ENCODE peak calls at places on chromosomes 6 and 20, in seven cellular contexts. V is A549, Z is lower lobe of right lung, B is fibroblast of lung, N is mucosa of descending colon, G is psoas muscle, Y is colonic mucosa. E is an unnamed sample. For H3K4me1, the result is how much of the 10 kb centered on the place peaks cover.

GRCh38 chr20:2751347-2751867 is 49.0 kb downstream of the CPXM1 start:
- DNase-seq in V (no peak), Y (peak), Z (no peak), G (no peak), N (peak), B (no peak), E (no peak)

GRCh38 chr6:38436726-38437465 is 202.8 kb downstream of the BTBD9 start:
- DNase-seq in G (no peak), Y (no peak), B (peak), N (no peak), V (no peak), Z (no peak), E (peak)

GRCh38 chr6:134425521-134426316 is 107.8 kb upstream of the SGK1 start:
- DNase-seq in Y (no peak), Z (no peak), G (no peak), B (no peak), V (no peak), N (no peak), E (no peak)

GRCh38 chr6:72245565-72245964 is 359.2 kb downstream of the RIMS1 start:
- DNase-seq in N (no peak), B (peak), Z (no peak), G (no peak), V (no peak), Y (no peak), E (no peak)

GRCh38 chr20:61691978-61692377 is 373.7 kb downstream of the TAF4 start:
- DNase-seq in G (no peak), B (no peak), V (no peak), Z (no peak), N (no peak), Y (no peak), E (no peak)

GRCh38 chr6:43076093-43076927 is at the start of gene PTK7:
- DNase-seq in Y (peak), N (peak), G (no peak), B (peak), Z (peak), V (no peak), E (peak)

GRCh38 chr6:38876470-38876869 is 161.4 kb downstream of the DNAH8 start:
- DNase-seq in V (no peak), B (peak), Z (no peak), N (peak), G (no peak), Y (peak), E (no peak)

GRCh38 chr6:158954778-158955177 is 45.2 kb downstream of the RSPH3 start:
- DNase-seq in N (no peak), G (no peak), V (no peak), Z (no peak), Y (no peak), B (no peak), E (no peak)

GRCh38 chr6:134352786-134353480 is 35.0 kb upstream of the SGK1 start:
- DNase-seq in Z (no peak), Y (no peak), B (peak), G (no peak), N (no peak), V (no peak), E (peak)

GRCh38 chr6:54697423-54697822 is 149.1 kb upstream of the FAM83B start:
- DNase-seq in V (no peak), B (no peak), G (no peak), N (no peak), Y (no peak), Z (no peak), E (no peak)

GRCh38 chr6:25085761-25086160 is 150.0 kb upstream of the RIPOR2 start:
- DNase-seq in Y (no peak), N (no peak), Z (no peak), B (no peak), G (no peak), V (no peak), E (no peak)

GRCh38 chr6:168440520-168441433 is at the start of gene SMOC2:
- DNase-seq in G (peak), Z (no peak), B (no peak), Y (peak), V (no peak), N (peak), E (no peak)

GRCh38 chr20:38109657-38110524 is 55.2 kb downstream of the TGM2 start:
- DNase-seq in G (peak), B (peak), V (peak), Z (no peak), N (peak), Y (peak), E (peak)

GRCh38 chr6:131694832-131695426 is 6.3 kb downstream of the OR2A4 start:
- DNase-seq in B (peak), V (peak), Z (no peak), G (no peak), N (peak), Y (peak), E (peak)

GRCh38 chr6:44667226-44667625 is 279.7 kb downstream of the CDC5L start:
- DNase-seq in V (no peak), N (no peak), Z (no peak), G (no peak), Y (no peak), B (peak), E (peak)

GRCh38 chr6:35737413-35738211 is 780 bp downstream of the ARMC12 start:
- DNase-seq in Y (peak), V (peak), G (no peak), Z (no peak), N (peak), B (peak), E (peak)

GRCh38 chr20:24560571-24561485 is 91.4 kb downstream of the SYNDIG1 start:
- DNase-seq in Y (no peak), N (no peak), V (no peak), B (peak), Z (no peak), G (no peak), E (no peak)

DNA sequence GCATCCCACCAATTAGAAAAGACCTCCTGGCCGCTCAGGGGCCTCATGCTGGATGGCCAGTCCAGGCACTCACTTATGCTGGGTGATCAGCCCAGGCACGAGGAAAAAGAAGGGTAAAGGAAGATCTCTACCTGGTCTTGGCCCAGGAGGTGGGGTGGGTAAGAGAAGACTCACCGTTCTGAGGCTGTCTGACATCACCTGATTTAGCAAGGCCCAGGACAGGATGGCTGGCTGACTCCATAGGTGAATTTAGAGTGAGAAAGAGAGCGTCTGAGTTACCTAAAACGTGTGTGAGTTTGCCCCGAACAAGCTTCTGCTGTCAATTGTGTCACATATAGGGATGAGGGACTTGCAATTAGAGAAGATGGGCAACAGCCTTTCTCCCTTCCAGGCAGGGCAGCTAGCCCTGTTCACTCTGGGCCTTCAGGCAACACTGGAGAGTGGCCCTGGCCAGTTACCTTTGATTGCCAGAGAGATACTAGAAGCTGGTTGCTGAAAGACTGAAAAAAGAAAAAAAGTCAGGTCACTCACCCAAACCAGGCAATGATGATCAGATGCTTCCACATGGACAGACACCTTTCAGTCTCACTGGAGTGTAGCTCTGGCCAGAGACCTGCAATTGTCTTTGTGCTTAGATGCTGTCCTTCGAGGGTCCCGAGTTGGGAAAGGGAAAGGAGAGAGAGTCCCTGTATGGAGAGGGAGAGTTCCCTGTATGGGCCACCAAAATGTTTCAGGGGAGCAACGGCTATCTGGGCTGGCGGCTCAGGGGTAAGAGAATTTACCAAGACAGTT is 35.7 kb upstream of the IER3 start:
- DNase-seq in Y (no peak), N (no peak), Z (no peak), G (no peak), B (no peak), V (no peak), E (no peak)
- H3K4me1 ChIP-seq in Y (under half), N (under half), Z (half or more), G (under half), B (under half), V (half or more), E (under half)

DNA sequence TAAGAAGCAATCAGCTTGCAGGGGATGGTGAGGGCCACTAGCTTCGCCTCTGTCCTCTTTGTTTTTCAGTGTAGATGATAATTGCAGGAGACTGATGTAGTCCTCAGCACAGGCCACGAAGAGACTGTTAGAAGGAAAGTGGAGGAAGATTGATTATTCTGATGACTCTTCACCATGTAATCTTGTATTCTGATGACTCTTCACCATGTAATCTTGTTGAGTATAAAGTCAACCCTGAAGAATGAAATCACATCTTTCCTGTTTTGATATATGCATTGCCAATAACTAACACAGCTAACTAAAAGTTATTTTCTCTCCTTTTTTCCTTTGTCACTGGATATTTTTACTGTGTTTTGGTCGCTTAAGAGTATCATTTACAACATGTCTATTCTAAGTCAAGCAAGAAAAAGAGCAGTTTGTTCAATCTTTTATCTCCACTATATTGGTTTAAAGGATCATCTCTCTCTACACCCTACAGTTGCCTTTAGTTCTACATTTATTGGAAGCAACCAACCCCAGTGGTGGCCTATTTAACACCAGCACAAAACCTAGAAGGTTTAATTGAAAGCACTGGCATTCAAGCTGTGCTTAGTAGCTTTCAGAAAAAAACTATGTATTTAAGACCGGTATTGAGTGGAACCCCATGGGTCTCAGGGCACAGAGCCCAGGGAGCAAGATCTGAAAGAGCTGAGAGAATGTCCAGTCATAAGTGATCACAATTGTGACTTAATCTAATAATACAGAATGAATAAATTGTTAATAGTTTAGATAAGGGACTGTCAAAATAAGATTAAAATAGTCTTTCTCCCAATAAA is 107.2 kb upstream of the BTBD3 start:
- DNase-seq in Z (no peak), G (no peak), Y (no peak), B (peak), V (no peak), N (no peak), E (peak)
- H3K4me1 ChIP-seq in Z (under half), G (under half), Y (under half), B (under half), V (under half), N (under half), E (under half)

DNA sequence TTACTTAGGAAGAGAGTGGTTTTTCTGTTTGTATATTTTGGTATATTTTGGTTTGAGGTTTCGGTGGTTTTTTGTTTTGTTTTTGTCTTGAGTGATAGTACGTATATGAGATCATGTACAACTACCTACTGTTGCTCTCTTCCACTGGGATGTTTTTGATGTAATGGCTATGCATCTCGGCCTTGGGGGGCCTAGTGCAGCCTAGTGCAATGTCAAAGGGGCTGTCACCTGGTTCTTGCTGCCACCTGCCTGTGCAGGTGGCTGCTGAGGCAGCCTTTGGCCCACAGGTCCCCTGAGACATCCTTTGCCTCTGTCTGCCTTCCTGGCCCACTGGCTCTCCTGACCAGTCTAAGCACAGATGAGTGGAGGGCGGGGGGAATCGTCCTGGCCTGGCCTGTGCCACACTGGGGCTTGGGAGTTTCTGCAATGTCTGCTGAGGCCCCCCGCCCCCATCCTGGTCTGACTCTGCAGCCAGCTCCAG is 546.6 kb downstream of the CD83 start:
- DNase-seq in V (no peak), N (no peak), Y (no peak), Z (no peak), G (no peak), B (no peak), E (no peak)
- H3K4me1 ChIP-seq in V (under half), N (under half), Y (under half), Z (under half), G (under half), B (under half), E (under half)

GRCh38 chr6:162727347-162728176 is at the start of the genes PACRG and PRKN:
- DNase-seq in V (peak), G (peak), B (peak), Y (peak), N (peak), Z (peak), E (peak)
- H3K4me1 ChIP-seq in V (under half), G (under half), B (under half), Y (under half), N (under half), Z (under half), E (under half)

DNA sequence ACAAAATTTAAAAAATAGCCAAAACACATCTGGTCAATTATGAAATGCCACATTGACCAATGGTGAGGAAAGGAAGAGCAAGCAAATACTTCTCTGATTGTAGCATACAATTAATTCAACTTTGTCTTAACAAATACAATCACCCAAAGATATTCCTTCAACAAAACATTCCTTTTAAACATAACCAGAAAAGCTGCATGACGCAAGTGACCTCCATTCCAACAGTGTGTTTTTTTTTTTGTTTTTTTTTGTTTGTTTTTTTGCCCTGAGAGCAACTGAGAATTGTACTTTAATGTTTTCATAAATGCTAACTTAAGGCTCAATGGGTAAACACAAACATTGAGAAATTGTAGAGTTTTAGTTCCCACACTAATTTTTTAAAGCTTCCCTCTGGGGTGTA is 184.4 kb downstream of the PTPRK start:
- DNase-seq in Z (no peak), V (no peak), B (no peak), N (no peak), G (no peak), Y (no peak), E (no peak)
- H3K4me1 ChIP-seq in Z (under half), V (under half), B (under half), N (under half), G (under half), Y (under half), E (under half)

GRCh38 chr20:45014671-45015415 is 48.5 kb downstream of the STK4 start:
- DNase-seq in N (no peak), V (no peak), Z (no peak), B (peak), G (no peak), Y (no peak), E (peak)
- H3K4me1 ChIP-seq in N (under half), V (under half), Z (under half), B (under half), G (under half), Y (under half), E (under half)